ENCODE peak calls at places on chromosomes 1 and 21, in ten cellular contexts. E is ovary, C is osteoblast, I is psoas muscle, Z is adrenal gland, A is GM13977, W is IMR-90, S is Panc1, L is choroid plexus epithelial cell, Y is PC-9. X is an unnamed sample.

GRCh38 chr1:6560267-6560666 is 5.2 kb downstream of the TAS1R1 start:
- DNase-seq in E (no peak), C (no peak), I (no peak), Z (no peak), A (no peak), W (no peak), S (no peak), L (no peak), Y (no peak), X (no peak)

GRCh38 chr1:156407344-156407743 is 38.3 kb downstream of the RHBG start:
- DNase-seq in E (no peak), C (no peak), I (peak; percentile 26), Z (no peak), A (no peak), W (no peak), S (no peak), L (no peak), Y (no peak), X (no peak)

GRCh38 chr1:236128646-236129178 is 13.6 kb upstream of the GPR137B start:
- DNase-seq in E (no peak), C (peak; percentile 90), I (no peak), Z (no peak), A (no peak), W (peak; percentile 11), S (no peak), L (peak; percentile 37), Y (no peak), X (no peak)

GRCh38 chr1:232142403-232143314 is 487.3 kb downstream of the SIPA1L2 start:
- DNase-seq in E (no peak), C (peak; percentile 85), I (no peak), Z (peak; percentile 71), A (no peak), W (peak; percentile 82), S (no peak), L (peak; percentile 53), Y (no peak), X (no peak)

GRCh38 chr1:176102700-176103244 is 104.3 kb downstream of the COP1 start:
- DNase-seq in E (no peak), C (no peak), I (no peak), Z (no peak), A (no peak), W (peak; percentile 64), S (no peak), L (no peak), Y (no peak), X (no peak)

GRCh38 chr1:96387785-96388184 is 333.8 kb upstream of the PTBP2 start:
- DNase-seq in E (no peak), C (no peak), I (no peak), Z (no peak), A (no peak), W (no peak), S (no peak), L (no peak), Y (no peak), X (no peak)

GRCh38 chr1:56831874-56832693 is 12.9 kb upstream of the FYB2 start:
- DNase-seq in E (peak; percentile 69), C (peak; percentile 93), I (peak; percentile 74), Z (peak; percentile 42), A (peak; percentile 66), W (peak; percentile 97), S (peak; percentile 51), L (peak; percentile 96), Y (peak; percentile 61), X (peak; percentile 68)

GRCh38 chr1:87463917-87464565 is 135.4 kb downstream of the LMO4 start:
- DNase-seq in E (no peak), C (no peak), I (no peak), Z (no peak), A (peak; percentile 22), W (no peak), S (no peak), L (peak; percentile 6), Y (no peak), X (peak; percentile 5)

GRCh38 chr1:244302889-244303609 is 148.7 kb downstream of the ADSS2 start:
- DNase-seq in E (no peak), C (no peak), I (no peak), Z (no peak), A (no peak), W (peak; percentile 54), S (peak; percentile 39), L (peak; percentile 51), Y (peak; percentile 92), X (no peak)

GRCh38 chr1:1034438-1034759 is 14.5 kb downstream of the AGRN start:
- DNase-seq in E (no peak), C (no peak), I (no peak), Z (no peak), A (no peak), W (no peak), S (no peak), L (no peak), Y (no peak), X (no peak)

GRCh38 chr1:226697151-226697575 is 41.9 kb downstream of the ITPKB start:
- DNase-seq in E (no peak), C (peak; percentile 69), I (no peak), Z (no peak), A (no peak), W (peak; percentile 89), S (no peak), L (peak; percentile 90), Y (peak; percentile 68), X (peak; percentile 37)

GRCh38 chr1:32954183-32954582 is 10.4 kb downstream of the RNF19B start:
- DNase-seq in E (no peak), C (no peak), I (no peak), Z (peak; percentile 44), A (no peak), W (no peak), S (peak; percentile 71), L (no peak), Y (peak; percentile 87), X (no peak)

GRCh38 chr1:246110343-246111219 is 396.5 kb downstream of the SMYD3 start:
- DNase-seq in E (no peak), C (no peak), I (no peak), Z (no peak), A (no peak), W (peak; percentile 78), S (no peak), L (peak; percentile 89), Y (no peak), X (no peak)

GRCh38 chr1:56456426-56457101 is 122.8 kb downstream of the PLPP3 start:
- DNase-seq in E (no peak), C (peak; percentile 87), I (no peak), Z (peak; percentile 45), A (no peak), W (peak; percentile 84), S (no peak), L (peak; percentile 51), Y (peak; percentile 73), X (no peak)

GRCh38 chr1:14724234-14724633 is 125.7 kb downstream of the KAZN start:
- DNase-seq in E (no peak), C (no peak), I (no peak), Z (no peak), A (no peak), W (no peak), S (no peak), L (peak; percentile 8), Y (no peak), X (no peak)

GRCh38 chr1:226523646-226524406 is 24.7 kb upstream of the STUM start:
- DNase-seq in E (no peak), C (no peak), I (no peak), Z (no peak), A (no peak), W (no peak), S (no peak), L (no peak), Y (no peak), X (no peak)

DNA sequence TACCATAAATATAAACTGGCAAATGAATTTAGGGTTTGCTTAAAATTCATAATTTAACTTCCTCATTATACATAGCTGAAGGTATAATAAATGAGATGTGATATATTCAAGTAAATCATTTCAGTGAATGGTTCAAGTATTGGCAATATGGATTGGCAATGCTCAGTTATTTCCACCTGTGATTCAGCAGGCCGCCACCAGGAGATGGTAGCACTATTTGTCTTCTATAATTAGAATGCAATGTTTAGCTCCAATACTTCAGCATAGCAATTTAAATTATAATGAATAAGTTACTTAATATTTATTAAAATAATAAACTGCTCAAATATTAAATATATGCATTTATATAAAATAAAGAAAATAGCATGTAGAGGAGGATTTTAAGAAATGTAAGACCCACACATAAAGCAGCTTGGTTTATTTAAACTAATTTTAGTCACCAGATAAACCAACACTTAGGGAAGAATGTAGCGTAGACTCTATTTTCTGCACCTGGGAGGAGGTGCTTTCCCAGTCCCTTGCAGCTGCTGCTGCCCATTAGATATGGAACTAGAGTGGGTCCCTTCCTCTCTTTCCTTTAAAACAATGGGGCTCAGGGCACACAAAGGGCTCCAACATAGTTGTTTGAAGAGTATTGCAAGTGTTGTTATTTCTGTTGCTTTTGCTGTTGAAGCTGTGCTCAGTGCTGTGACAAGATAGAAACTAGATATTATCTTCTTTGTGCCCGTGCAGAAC is 62.1 kb downstream of the PLPPR4 start:
- DNase-seq in E (no peak), C (no peak), I (no peak), Z (no peak), A (no peak), W (no peak), S (no peak), L (peak; percentile 6), Y (no peak), X (no peak)
- TF ChIP-seq CTCF in E (no peak), C (peak; percentile 36), I (peak; percentile 34), Z (peak; percentile 17), A (no peak), W (peak; percentile 20), S (peak; percentile 8), L (peak; percentile 63), Y (peak; percentile 43), X (no peak)

GRCh38 chr21:41768371-41769042 is 1.7 kb upstream of the RIPK4 start:
- DNase-seq in E (no peak), C (peak; percentile 93), I (no peak), Z (no peak), A (peak; percentile 46), W (peak; percentile 85), S (no peak), L (peak; percentile 44), Y (peak; percentile 80), X (no peak)
- TF ChIP-seq CTCF in E (no peak), C (peak; percentile 44), I (no peak), Z (no peak), A (no peak), W (peak; percentile 51), S (peak; percentile 67), L (peak; percentile 54), Y (no peak), X (no peak)

GRCh38 chr1:54273092-54273836 is 73.3 kb downstream of the MRPL37 start:
- DNase-seq in E (peak; percentile 91), C (no peak), I (peak; percentile 91), Z (peak; percentile 95), A (no peak), W (peak; percentile 93), S (peak; percentile 2), L (peak; percentile 91), Y (no peak), X (no peak)
- TF ChIP-seq CTCF in E (peak; percentile 62), C (peak; percentile 21), I (peak; percentile 57), Z (no peak), A (no peak), W (peak; percentile 87), S (no peak), L (peak; percentile 80), Y (no peak), X (no peak)

DNA sequence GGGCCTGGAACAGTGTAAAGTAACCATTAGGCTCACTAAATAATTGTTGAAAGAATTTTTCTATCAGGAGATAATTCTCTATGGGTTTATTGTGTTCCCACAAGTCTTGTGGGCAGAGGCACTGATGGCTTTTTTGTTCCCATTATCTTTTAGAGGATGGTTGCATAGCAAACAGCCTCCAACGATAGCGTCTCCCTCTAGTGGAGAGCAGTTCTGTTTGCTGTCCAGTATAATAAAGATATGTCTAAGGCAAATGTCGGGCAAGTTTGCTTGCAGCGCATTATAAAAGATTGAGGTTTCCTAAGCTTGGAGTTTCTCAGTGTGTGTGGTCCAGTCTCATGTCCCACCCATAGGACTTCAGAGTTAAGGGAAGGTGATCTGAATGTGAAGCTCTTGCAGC is 1.3 kb upstream of the SLC6A17 start:
- DNase-seq in E (no peak), C (peak; percentile 45), I (no peak), Z (no peak), A (no peak), W (peak; percentile 11), S (no peak), L (peak; percentile 31), Y (no peak), X (no peak)
- TF ChIP-seq CTCF in E (no peak), C (peak; percentile 48), I (no peak), Z (no peak), A (no peak), W (peak; percentile 35), S (peak; percentile 74), L (peak; percentile 53), Y (peak; percentile 81), X (peak; percentile 12)

X was measured in GM20000.